ENCODE peak calls at places on chromosomes 11 and 22, in nine cellular contexts. L is EL, B is HFF-Myc, C is progenitor cell of endocrine pancreas, P is Ammon's horn, I is AG10803, S is NCI-H1105 treated with DMSO at 0.1 percent for 48 hours, R is mammary epithelial cell, E is HS-5. X is an unnamed sample.

GRCh38 chr11:33350287-33350686 is 93.1 kb downstream of the HIPK3 start:
- DNase-seq in L (no peak), E (no peak), B (no peak), I (no peak), S (no peak), R (no peak), P (no peak), C (no peak), X (no peak)

GRCh38 chr22:27336151-27337090 is 465.1 kb downstream of the MN1 start:
- DNase-seq in C (no peak), P (no peak), E (peak), B (no peak), R (peak), S (no peak), I (peak), L (peak), X (no peak)

GRCh38 chr11:60700689-60701508 is 1.5 kb downstream of the MS4A8 start:
- DNase-seq in L (peak), E (peak), R (no peak), C (peak), P (no peak), S (peak), I (no peak), B (no peak), X (peak)

GRCh38 chr22:49047461-49047860 is 780.2 kb downstream of the BRD1 start:
- DNase-seq in I (no peak), P (no peak), B (no peak), L (no peak), C (no peak), R (no peak), S (no peak), E (no peak), X (peak)

GRCh38 chr22:45205624-45205925 is 35.1 kb downstream of the KIAA0930 start:
- DNase-seq in B (no peak), S (no peak), C (no peak), R (no peak), I (no peak), P (no peak), E (no peak), L (no peak), X (no peak)

GRCh38 chr11:36352919-36353318 is 56.8 kb downstream of the PRR5L start:
- DNase-seq in S (no peak), I (no peak), C (no peak), L (no peak), R (no peak), P (peak), E (no peak), B (no peak), X (no peak)

GRCh38 chr22:25777870-25778269 is 35.9 kb downstream of the MYO18B start:
- DNase-seq in C (no peak), S (peak), E (no peak), B (no peak), P (peak), L (peak), I (peak), R (peak), X (peak)

GRCh38 chr11:71418643-71419042 is 29.6 kb downstream of the DHCR7 start:
- DNase-seq in R (no peak), C (no peak), S (no peak), L (no peak), I (no peak), E (no peak), B (no peak), P (peak), X (no peak)

GRCh38 chr11:65791719-65792213 is 4.9 kb downstream of the OVOL1 start:
- DNase-seq in L (peak), I (no peak), E (no peak), C (no peak), P (no peak), B (peak), S (peak), R (peak), X (no peak)

GRCh38 chr11:2803186-2804057 is 82.2 kb downstream of the CDKN1C start:
- DNase-seq in C (peak), R (peak), S (peak), I (no peak), B (no peak), L (no peak), P (no peak), E (no peak), X (no peak)

GRCh38 chr22:27871306-27872014 is 47.6 kb downstream of the PITPNB start:
- DNase-seq in R (no peak), C (no peak), E (no peak), B (no peak), S (no peak), I (no peak), L (no peak), P (no peak), X (no peak)

GRCh38 chr11:123211981-123212380 is 16.9 kb upstream of the CLMP start:
- DNase-seq in R (no peak), I (no peak), S (no peak), L (peak), P (no peak), C (no peak), B (no peak), E (no peak), X (no peak)

GRCh38 chr22:43396321-43396933 is 15.4 kb upstream of the MPPED1 start:
- DNase-seq in L (no peak), R (no peak), P (no peak), C (no peak), I (no peak), B (no peak), S (no peak), E (no peak), X (no peak)

GRCh38 chr11:118142809-118143208 is 9.8 kb downstream of the SCN4B start:
- DNase-seq in R (no peak), P (peak), C (no peak), L (no peak), S (no peak), I (no peak), B (no peak), E (no peak), X (no peak)

GRCh38 chr22:26550498-26551033 is 38.3 kb upstream of the TFIP11 start:
- DNase-seq in B (peak), L (peak), R (no peak), E (peak), S (no peak), C (no peak), P (peak), I (peak), X (no peak)

GRCh38 chr22:30649430-30650007 is 13.9 kb downstream of the SLC35E4 start:
- DNase-seq in P (no peak), E (peak), I (peak), C (no peak), S (no peak), B (peak), L (peak), R (peak), X (no peak)

GRCh38 chr11:108916935-108917334 is 252.1 kb downstream of the DDX10 start:
- DNase-seq in B (no peak), R (no peak), P (no peak), S (no peak), C (no peak), E (no peak), L (peak), I (no peak), X (no peak)

GRCh38 chr11:10727259-10727851 is 23.7 kb upstream of the CTR9 start:
- DNase-seq in E (no peak), I (peak), S (no peak), R (no peak), C (no peak), B (peak), P (peak), L (peak), X (no peak)

GRCh38 chr11:119993732-119994131 is 144.2 kb downstream of the TRIM29 start:
- DNase-seq in S (peak), C (no peak), B (no peak), I (no peak), E (no peak), R (peak), P (no peak), L (no peak), X (no peak)

GRCh38 chr22:27800250-27801131 is 1.1 kb downstream of the MN1 start:
- DNase-seq in L (no peak), B (no peak), E (no peak), R (peak), S (no peak), P (no peak), I (no peak), C (no peak), X (no peak)

GRCh38 chr22:17912942-17913704 is 111.2 kb downstream of the MICAL3 start:
- DNase-seq in L (peak), I (no peak), S (no peak), C (no peak), B (no peak), E (no peak), P (no peak), R (no peak), X (no peak)

GRCh38 chr22:37270928-37271650 is 11.2 kb upstream of the CYTH4 start:
- DNase-seq in S (no peak), L (peak), C (no peak), E (no peak), I (peak), P (peak), R (no peak), B (no peak), X (no peak)

GRCh38 chr11:116219171-116219635 is 553.6 kb downstream of the BUD13 start:
- DNase-seq in C (no peak), B (peak), P (no peak), L (no peak), I (peak), R (no peak), S (peak), E (no peak), X (no peak)

GRCh38 chr11:123521001-123521400 is 90.9 kb downstream of the GRAMD1B start:
- DNase-seq in S (no peak), E (no peak), P (no peak), I (no peak), R (no peak), B (no peak), L (no peak), C (no peak), X (no peak)

GRCh38 chr11:102802341-102802740 is 4.4 kb upstream of the MMP1 start:
- DNase-seq in B (peak), R (peak), I (peak), S (no peak), C (no peak), L (peak), E (peak), P (no peak), X (no peak)

GRCh38 chr22:25852223-25852622 is 110.2 kb downstream of the MYO18B start:
- DNase-seq in E (no peak), L (no peak), R (no peak), C (no peak), B (no peak), P (no peak), S (no peak), I (no peak), X (no peak)

GRCh38 chr22:43860126-43860525 is 2.2 kb downstream of the SULT4A1 start:
- DNase-seq in S (no peak), C (no peak), P (no peak), L (no peak), R (no peak), I (no peak), E (no peak), B (no peak), X (no peak)

GRCh38 chr11:108498046-108498815 is at the start of gene POGLUT3:
- DNase-seq in C (peak), S (peak), P (peak), B (no peak), E (no peak), R (no peak), I (peak), L (peak), X (no peak)

GRCh38 chr11:132264616-132265015 is 894.2 kb downstream of the NTM start:
- DNase-seq in S (no peak), R (no peak), P (no peak), C (no peak), L (no peak), I (no peak), B (no peak), E (no peak), X (no peak)

GRCh38 chr11:13338437-13339069 is 61.0 kb downstream of the BMAL1 start:
- DNase-seq in P (no peak), L (peak), C (no peak), R (peak), I (peak), B (no peak), E (no peak), S (no peak), X (no peak)

GRCh38 chr22:30396871-30397655 is at the start of gene SEC14L2:
- DNase-seq in P (peak), B (no peak), I (peak), E (no peak), S (peak), L (peak), C (peak), R (peak), X (peak)

GRCh38 chr11:76863196-76863777 is 2.6 kb downstream of the ACER3 start:
- DNase-seq in R (no peak), C (no peak), B (no peak), L (no peak), P (peak), S (no peak), I (no peak), E (no peak), X (no peak)

GRCh38 chr11:1563697-1564534 is 8.2 kb downstream of the DUSP8 start:
- DNase-seq in I (no peak), E (no peak), B (no peak), S (no peak), P (no peak), R (no peak), C (no peak), L (no peak), X (no peak)

GRCh38 chr11:73242291-73243092 is 24.4 kb downstream of the P2RY2 start:
- DNase-seq in E (no peak), P (peak), R (peak), C (peak), S (peak), L (peak), I (peak), B (peak), X (peak)

GRCh38 chr11:58028687-58029411 is 1.9 kb upstream of the OR6Q1 start:
- DNase-seq in E (no peak), P (peak), R (no peak), I (peak), B (no peak), S (no peak), C (no peak), L (no peak), X (no peak)

GRCh38 chr22:38347181-38347943 is 30.1 kb upstream of the CSNK1E start:
- DNase-seq in L (no peak), S (no peak), P (no peak), C (no peak), B (no peak), I (no peak), R (no peak), E (no peak), X (no peak)

GRCh38 chr11:3853935-3854659 is 1.4 kb upstream of the STIM1 start:
- DNase-seq in R (peak), B (no peak), S (no peak), I (no peak), L (no peak), P (no peak), C (no peak), E (no peak), X (no peak)

GRCh38 chr11:108947654-108948570 is 283.0 kb downstream of the DDX10 start:
- DNase-seq in P (no peak), R (peak), L (peak), C (no peak), E (peak), I (no peak), B (no peak), S (no peak), X (no peak)

GRCh38 chr11:19605500-19606371 is 106.9 kb upstream of the NAV2 start:
- DNase-seq in S (no peak), R (no peak), C (no peak), L (no peak), B (no peak), I (peak), E (no peak), P (peak), X (no peak)

GRCh38 chr11:34075178-34075820 is 23.8 kb downstream of the CAPRIN1 start:
- DNase-seq in E (no peak), B (no peak), L (peak), P (no peak), R (peak), C (no peak), S (no peak), I (peak), X (no peak)